ENCODE peak calls at places on chromosome 5, in six cellular contexts. B is CD4-positive, CD25-positive, alpha-beta regulatory T cell; N is stomach; S is cardiac fibroblast; O is ELR; F is small intestine. R is an unnamed sample.

GRCh38 chr5:87674235-87674634 is 261.5 kb upstream of the CCNH start:
- DNase-seq in O (no peak), F (no peak), N (no peak), S (no peak), B (no peak), R (no peak)

GRCh38 chr5:95870105-95870672 is 47.7 kb upstream of the GLRX start:
- DNase-seq in B (no peak), F (no peak), N (no peak), S (peak), O (peak), R (peak)

GRCh38 chr5:5360363-5360762 is 62.1 kb upstream of the ICE1 start:
- DNase-seq in F (no peak), B (no peak), S (no peak), N (no peak), O (no peak), R (no peak)

GRCh38 chr5:125346316-125346715 is 599.9 kb upstream of the ZNF608 start:
- DNase-seq in S (no peak), N (no peak), O (no peak), F (no peak), B (no peak), R (no peak)

GRCh38 chr5:38831909-38832308 is 13.9 kb upstream of the OSMR start:
- DNase-seq in B (no peak), O (peak), F (no peak), N (no peak), S (peak), R (peak)

GRCh38 chr5:180618830-180619562 is 27.7 kb upstream of the SCGB3A1 start:
- DNase-seq in N (no peak), O (peak), F (peak), S (peak), B (no peak), R (no peak)

GRCh38 chr5:142250119-142250518 is 74.7 kb downstream of the SPRY4 start:
- DNase-seq in B (no peak), N (no peak), O (no peak), S (no peak), F (peak), R (no peak)

GRCh38 chr5:6322163-6322713 is 56.1 kb downstream of the MED10 start:
- DNase-seq in S (no peak), B (no peak), F (no peak), O (no peak), N (no peak), R (no peak)

GRCh38 chr5:39452846-39453245 is 28.1 kb upstream of the DAB2 start:
- DNase-seq in B (no peak), F (no peak), N (no peak), S (no peak), O (no peak), R (no peak)

GRCh38 chr5:53167836-53168235 is 58.3 kb upstream of the MOCS2 start:
- DNase-seq in O (peak), F (no peak), N (peak), S (peak), B (no peak), R (no peak)